ENCODE peak calls at places on chromosomes 6 and 20, in five cellular contexts. U is HCT116, F is GM12878, M is K562, G is HepG2. C is an unnamed sample.

GRCh38 chr20:40663991-40664880 is 24.8 kb downstream of the MAFB start:
- DNase-seq in U (no peak), F (no peak), M (no peak), G (no peak), C (peak)

GRCh38 chr20:49699200-49699992 is 14.3 kb downstream of the B4GALT5 start:
- DNase-seq in U (no peak), F (no peak), M (no peak), G (no peak), C (no peak)

GRCh38 chr6:132063204-132063603 is 112.0 kb upstream of the CCN2 start:
- DNase-seq in U (no peak), F (no peak), M (no peak), G (no peak), C (no peak)

GRCh38 chr6:163946437-163946836 is 531.9 kb downstream of the QKI start:
- DNase-seq in U (no peak), F (no peak), M (no peak), G (no peak), C (no peak)

GRCh38 chr20:48957521-48957920 is 36.0 kb downstream of the ARFGEF2 start:
- DNase-seq in U (no peak), F (no peak), M (no peak), G (no peak), C (no peak)

GRCh38 chr6:40885139-40885774 is 153.8 kb downstream of the UNC5CL start:
- DNase-seq in U (no peak), F (no peak), M (no peak), G (no peak), C (no peak)

GRCh38 chr6:169252805-169253189 is 849 bp downstream of the THBS2 start:
- DNase-seq in U (no peak), F (no peak), M (no peak), G (no peak), C (no peak)

GRCh38 chr6:30842754-30843610 is 41.3 kb upstream of the DDR1 start:
- DNase-seq in U (no peak), F (no peak), M (no peak), G (no peak), C (peak)

GRCh38 chr6:36204068-36204753 is 7.7 kb downstream of the BRPF3 start:
- DNase-seq in U (no peak), F (peak), M (no peak), G (no peak), C (no peak)

GRCh38 chr20:51768759-51769517 is 748 bp upstream of the ATP9A start:
- DNase-seq in U (no peak), F (no peak), M (no peak), G (no peak), C (no peak)

GRCh38 chr6:31947070-31947675 is 1.3 kb downstream of the CFB start:
- DNase-seq in U (no peak), F (no peak), M (no peak), G (no peak), C (no peak)

GRCh38 chr6:148203281-148203925 is 139.2 kb upstream of the SASH1 start:
- DNase-seq in U (no peak), F (no peak), M (no peak), G (no peak), C (no peak)

GRCh38 chr6:161542581-161542980 is 268.7 kb upstream of the AGPAT4 start:
- DNase-seq in U (no peak), F (no peak), M (no peak), G (no peak), C (no peak)

GRCh38 chr6:18501313-18502013 is 114.3 kb downstream of the RNF144B start:
- DNase-seq in U (no peak), F (no peak), M (no peak), G (no peak), C (no peak)

GRCh38 chr20:59016795-59017492 is 2.3 kb upstream of the TUBB1 start:
- DNase-seq in U (no peak), F (no peak), M (no peak), G (peak), C (no peak)

GRCh38 chr20:39263076-39263475 is 300.9 kb downstream of the DHX35 start:
- DNase-seq in U (no peak), F (no peak), M (no peak), G (no peak), C (no peak)

GRCh38 chr6:169302255-169302654 is 48.6 kb upstream of the THBS2 start:
- DNase-seq in U (no peak), F (no peak), M (no peak), G (no peak), C (no peak)

GRCh38 chr6:19864285-19864684 is 27.1 kb downstream of the ID4 start:
- DNase-seq in U (no peak), F (no peak), M (no peak), G (no peak), C (no peak)

GRCh38 chr20:47679462-47679861 is 105.8 kb downstream of the SULF2 start:
- DNase-seq in U (no peak), F (no peak), M (no peak), G (no peak), C (no peak)
- TF ChIP-seq JUND in U (no peak), F (no peak), M (no peak), G (no peak), C (no peak)

DNA sequence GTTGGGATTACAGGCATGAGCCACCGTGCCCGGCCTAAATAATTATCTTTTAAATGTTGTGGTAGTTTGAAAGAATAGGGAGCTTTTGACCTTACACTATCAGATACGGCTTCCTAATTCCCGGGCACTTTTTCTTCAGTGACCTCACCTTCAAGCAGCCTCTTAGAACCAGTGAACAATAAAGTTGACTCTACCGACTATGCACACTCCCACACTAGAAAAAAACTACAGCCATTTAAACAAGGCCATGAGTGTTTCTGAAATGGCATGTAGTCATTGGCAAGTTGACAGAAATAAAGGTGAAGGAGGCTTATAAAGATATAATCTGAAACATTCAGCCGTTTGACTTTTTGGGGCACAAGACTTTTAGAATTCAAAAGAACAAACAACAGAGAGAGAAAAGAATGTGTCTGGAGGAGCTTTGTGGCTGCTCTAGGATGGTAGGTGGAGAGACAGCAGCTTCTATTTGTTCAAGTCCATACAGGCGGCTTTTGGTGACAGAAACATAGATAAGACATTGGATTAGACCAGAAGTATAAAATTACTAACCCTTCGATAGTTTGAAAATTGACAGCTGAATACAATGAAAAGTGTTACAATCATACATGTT is 75.2 kb downstream of the GJA1 start:
- DNase-seq in U (no peak), F (no peak), M (no peak), G (no peak), C (no peak)
- TF ChIP-seq JUND in U (no peak), F (no peak), M (no peak), G (no peak), C (no peak)

DNA sequence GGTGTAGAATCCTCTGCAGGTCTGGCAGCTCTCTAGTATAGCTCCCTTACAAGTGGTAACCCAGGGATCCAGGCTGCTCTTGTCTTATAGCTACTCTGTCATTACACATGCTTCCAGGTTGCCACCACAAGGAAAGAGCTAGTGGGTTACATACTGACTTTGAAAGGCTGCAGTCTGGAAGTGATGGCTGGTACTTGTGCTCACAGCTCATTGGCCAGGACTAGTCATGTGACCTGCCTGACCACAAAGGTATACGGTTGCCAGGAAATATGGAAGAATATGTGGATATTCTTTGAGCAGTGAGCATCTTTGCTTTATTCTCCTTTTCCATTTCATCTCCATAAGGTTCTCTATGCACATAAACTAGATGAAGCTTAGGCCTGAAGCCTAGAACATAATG is 46.0 kb downstream of the RREB1 start:
- DNase-seq in U (no peak), F (no peak), M (peak), G (no peak), C (no peak)
- TF ChIP-seq JUND in U (no peak), F (no peak), M (no peak), G (no peak), C (no peak)

DNA sequence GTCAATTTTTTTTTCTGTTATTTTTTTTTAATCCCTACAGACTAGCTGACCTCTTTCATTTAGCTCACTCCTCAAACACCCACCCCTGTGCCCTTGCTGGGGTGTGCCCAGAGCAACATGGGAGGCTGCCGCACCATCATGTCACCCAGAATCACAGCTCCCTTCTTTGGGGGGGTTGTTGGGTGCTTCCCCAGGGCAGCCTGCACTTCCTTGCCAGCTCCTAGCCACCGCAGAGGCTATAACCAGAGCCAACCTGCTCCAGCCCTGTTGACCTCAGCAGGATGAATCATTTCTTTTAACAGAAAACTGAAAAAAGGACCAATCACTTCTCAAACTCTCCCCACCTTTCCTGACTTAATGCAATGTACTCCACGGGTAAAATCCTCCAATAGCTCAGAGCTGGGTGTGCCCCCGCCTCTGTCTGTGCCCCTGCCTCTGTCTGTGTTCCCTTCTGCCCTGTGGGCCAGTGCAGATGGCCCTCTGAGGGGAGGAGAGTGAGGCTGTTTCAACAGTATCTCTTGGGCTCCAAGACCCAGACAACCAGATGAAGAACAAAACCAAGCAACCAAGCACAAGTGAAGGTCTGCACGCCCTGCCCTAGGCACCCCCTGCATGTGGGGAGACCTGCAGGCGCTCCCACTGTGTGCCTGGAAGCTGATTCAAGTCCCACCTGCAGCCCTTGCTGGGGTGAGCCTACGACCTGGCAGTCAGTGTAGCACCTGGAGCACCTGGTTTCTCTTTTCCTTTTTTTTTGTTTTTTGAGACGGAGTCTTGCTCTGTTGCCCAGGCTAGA is 67.7 kb downstream of the PYGB start:
- DNase-seq in U (no peak), F (no peak), M (no peak), G (no peak), C (no peak)
- TF ChIP-seq JUND in U (no peak), F (no peak), M (no peak), G (no peak), C (no peak)

GRCh38 chr20:44719841-44720240 is 4.7 kb downstream of the CCN5 start:
- DNase-seq in U (no peak), F (no peak), M (no peak), G (no peak), C (no peak)

GRCh38 chr20:44720617-44720993 is 5.4 kb downstream of the CCN5 start:
- DNase-seq in U (peak), F (no peak), M (no peak), G (no peak), C (peak)

GRCh38 chr20:44716309-44717106 is 1.3 kb downstream of the CCN5 start:
- DNase-seq in U (no peak), F (no peak), M (no peak), G (no peak), C (peak)

GRCh38 chr20:44715495-44716308 is 533 bp downstream of the CCN5 start:
- DNase-seq in U (no peak), F (no peak), M (no peak), G (no peak), C (no peak)

GRCh38 chr20:44717986-44718385 is 2.8 kb downstream of the CCN5 start:
- DNase-seq in U (no peak), F (no peak), M (peak), G (no peak), C (no peak)
- TF ChIP-seq JUND in U (no peak), F (no peak), M (no peak), G (no peak), C (no peak)

DNA sequence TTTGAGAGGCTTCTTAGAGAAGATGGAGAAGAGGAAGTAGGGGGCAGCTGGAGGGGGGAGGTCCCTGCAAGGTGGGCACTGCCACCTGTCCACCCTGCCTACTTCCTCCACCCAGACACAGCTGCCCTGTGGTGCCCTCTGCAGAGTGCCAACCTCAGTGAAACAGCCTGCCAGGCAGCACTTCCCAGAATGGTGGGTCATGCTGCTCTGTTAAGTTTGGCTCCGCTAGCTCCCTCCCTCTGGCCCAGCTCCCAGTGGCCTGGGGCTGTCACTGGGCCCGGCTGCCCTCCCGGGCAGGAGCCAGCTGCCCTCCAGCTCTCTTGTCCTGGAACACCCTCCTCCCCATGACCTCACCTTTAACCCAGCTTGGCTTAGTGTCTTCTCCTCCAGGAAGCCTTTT is 5.1 kb upstream of the EPB41L1 start:
- DNase-seq in U (no peak), F (no peak), M (no peak), G (no peak), C (no peak)
- TF ChIP-seq JUND in U (no peak), F (no peak), M (no peak), G (no peak), C (no peak)

DNA sequence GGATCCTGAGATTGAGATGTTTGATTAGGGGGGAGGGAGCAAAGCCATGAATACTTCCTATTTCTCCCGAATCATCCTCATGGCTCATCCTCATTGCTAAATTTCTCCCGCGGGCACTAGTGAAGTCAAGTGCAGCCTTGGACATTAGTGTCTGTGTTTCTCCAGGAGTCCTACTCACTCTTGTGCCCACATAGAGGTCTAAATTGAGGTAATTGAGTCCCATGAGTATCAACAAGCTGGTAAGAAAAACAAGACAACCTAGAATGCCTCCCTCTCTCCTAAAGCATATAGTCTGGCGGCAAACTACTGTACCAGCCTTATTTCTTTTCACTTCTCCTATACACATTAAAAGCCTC is 420 bp downstream of the CENPQ start:
- DNase-seq in U (no peak), F (no peak), M (no peak), G (no peak), C (no peak)
- TF ChIP-seq JUND in U (no peak), F (no peak), M (no peak), G (no peak), C (no peak)

GRCh38 chr6:26629373-26629772 is 30.2 kb downstream of the ZNF322 start:
- DNase-seq in U (no peak), F (no peak), M (no peak), G (no peak), C (no peak)

GRCh38 chr6:26623339-26623859 is 26.6 kb downstream of the ABT1 start:
- DNase-seq in U (no peak), F (no peak), M (no peak), G (no peak), C (no peak)

GRCh38 chr6:26627843-26628242 is 31.1 kb downstream of the ABT1 start:
- DNase-seq in U (no peak), F (no peak), M (no peak), G (no peak), C (no peak)

DNA sequence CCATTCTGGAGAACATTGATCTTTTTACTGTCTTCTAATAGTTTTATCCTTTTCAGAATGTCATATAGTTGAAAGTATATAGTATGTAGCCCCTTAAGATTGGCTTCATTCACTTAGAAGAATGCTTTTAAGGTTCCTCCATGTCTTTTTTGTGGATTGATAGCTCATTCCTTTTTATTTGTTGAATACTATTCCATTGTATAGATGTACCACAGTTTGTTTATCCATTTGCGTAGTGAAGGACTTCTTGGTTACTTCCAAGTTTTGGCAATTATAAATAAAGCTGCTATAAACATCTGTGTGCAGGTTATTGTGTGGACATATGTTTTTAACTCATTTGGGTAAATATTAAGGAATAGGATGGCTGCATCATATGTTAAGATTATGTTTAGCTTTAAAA is 27.8 kb downstream of the ABT1 start:
- DNase-seq in U (no peak), F (no peak), M (no peak), G (no peak), C (no peak)
- TF ChIP-seq JUND in U (no peak), F (no peak), M (no peak), G (no peak), C (no peak)

GRCh38 chr20:57592263-57593092 is 27.7 kb downstream of the ZBP1 start:
- DNase-seq in U (no peak), F (no peak), M (no peak), G (no peak), C (no peak)

GRCh38 chr20:57595041-57596030 is 24.9 kb downstream of the ZBP1 start:
- DNase-seq in U (no peak), F (no peak), M (no peak), G (no peak), C (no peak)

GRCh38 chr20:57593134-57593886 is 26.9 kb downstream of the ZBP1 start:
- DNase-seq in U (no peak), F (no peak), M (peak), G (no peak), C (no peak)

GRCh38 chr20:57596358-57596757 is 23.9 kb downstream of the ZBP1 start:
- DNase-seq in U (no peak), F (no peak), M (no peak), G (no peak), C (no peak)

GRCh38 chr20:57594092-57594911 is 25.9 kb downstream of the ZBP1 start:
- DNase-seq in U (peak), F (no peak), M (peak), G (peak), C (peak)
- TF ChIP-seq JUND in U (no peak), F (no peak), M (no peak), G (no peak), C (no peak)

DNA sequence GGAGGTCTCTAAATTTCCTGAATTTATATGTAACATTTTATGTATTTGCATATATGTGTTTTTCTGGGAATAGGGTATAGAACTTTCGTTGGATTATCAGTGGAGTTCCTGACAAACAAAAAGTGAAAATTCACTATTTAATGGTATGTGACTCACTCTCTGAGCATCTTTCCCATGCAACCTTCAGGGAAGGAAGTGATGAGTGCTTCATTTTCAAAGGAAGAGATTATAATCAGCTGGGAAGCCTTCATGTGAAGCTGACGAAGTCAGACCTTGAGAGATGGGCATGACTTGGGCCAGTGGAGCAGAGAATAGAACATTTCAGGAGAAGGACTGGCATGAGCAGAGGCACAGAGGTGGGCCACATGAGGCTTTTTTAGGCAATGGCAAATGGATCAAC is 72.7 kb downstream of the FAXC start:
- DNase-seq in U (no peak), F (no peak), M (no peak), G (no peak), C (no peak)
- TF ChIP-seq JUND in U (no peak), F (no peak), M (no peak), G (no peak), C (no peak)

C was measured in T47D.